ENCODE peak calls at places on chromosomes 11 and 22, in six cellular contexts. R is occipital lobe; S is M059J; X is NCI-H2081 treated with DMSO at 0.1 percent for 48 hours; A is activated T-cell treated with anti-CD3 and anti-CD28 coated beads, Interleukin-2, amount 50 U/mL, for 72 hours; J is hypothalamus. T is an unnamed sample.
A peak's percentile ranks its signal among the peaks of the same experiment; 100 is the strongest.

GRCh38 chr11:87212891-87213290 is 175.2 kb downstream of the TMEM135 start:
- DNase-seq in R (no peak), S (no peak), X (no peak), A (no peak), J (no peak), T (no peak)

GRCh38 chr22:21931056-21931455 is 21.6 kb downstream of the PPM1F start:
- DNase-seq in R (no peak), S (no peak), X (no peak), A (no peak), J (no peak), T (no peak)

GRCh38 chr11:5204787-5205186 is 4.3 kb upstream of the OR51V1 start:
- DNase-seq in R (no peak), S (peak; percentile 80), X (no peak), A (no peak), J (no peak), T (peak; percentile 52)

GRCh38 chr22:44761025-44761424 is 8.7 kb downstream of the ARHGAP8 start:
- DNase-seq in R (no peak), S (no peak), X (no peak), A (no peak), J (no peak), T (no peak)

GRCh38 chr11:107043242-107043991 is 25.1 kb upstream of the GUCY1A2 start:
- DNase-seq in R (no peak), S (peak; percentile 96), X (no peak), A (no peak), J (no peak), T (no peak)

GRCh38 chr11:11584446-11584810 is 37.4 kb downstream of the GALNT18 start:
- DNase-seq in R (no peak), S (peak; percentile 59), X (no peak), A (no peak), J (no peak), T (no peak)

GRCh38 chr11:34926101-34926830 is 9.8 kb downstream of the PDHX start:
- DNase-seq in R (no peak), S (peak; percentile 70), X (peak; percentile 12), A (no peak), J (no peak), T (peak; percentile 18)

GRCh38 chr11:129434641-129435498 is 59.2 kb downstream of the BARX2 start:
- DNase-seq in R (no peak), S (peak; percentile 23), X (no peak), A (no peak), J (no peak), T (no peak)

GRCh38 chr11:32447252-32447651 is 11.9 kb upstream of the WT1 start:
- DNase-seq in R (no peak), S (no peak), X (no peak), A (no peak), J (no peak), T (no peak)

GRCh38 chr11:119888119-119888518 is 159.1 kb upstream of the NECTIN1 start:
- DNase-seq in R (no peak), S (no peak), X (no peak), A (no peak), J (no peak), T (no peak)